ENCODE peak calls at places on chromosome 3, in six cellular contexts. M is RWPE2, Q is AG10803, U is WTC11, J is neural progenitor cell, S is activated B cell treated with CpG ODN at 0.5 μM for 24 hours. V is an unnamed sample.

GRCh38 chr3:162740941-162741596 is 1244.5 kb downstream of the OTOL1 start:
- DNase-seq in M (no peak), Q (no peak), U (peak), J (no peak), S (no peak), V (no peak)

GRCh38 chr3:49745986-49746385 is 22.2 kb upstream of the GMPPB start:
- DNase-seq in M (no peak), Q (no peak), U (no peak), J (no peak), S (no peak), V (no peak)

GRCh38 chr3:193982258-193982659 is 153.7 kb upstream of the HES1 start:
- DNase-seq in M (peak), Q (peak), U (no peak), J (no peak), S (no peak), V (no peak)

GRCh38 chr3:175255698-175256097 is 396.6 kb downstream of the NAALADL2 start:
- DNase-seq in M (no peak), Q (peak), U (no peak), J (no peak), S (no peak), V (no peak)

GRCh38 chr3:104907507-104907906 is 459.2 kb upstream of the ALCAM start:
- DNase-seq in M (no peak), Q (peak), U (no peak), J (no peak), S (no peak), V (no peak)

GRCh38 chr3:83435173-83435572 is 1523.6 kb upstream of the CADM2 start:
- DNase-seq in M (no peak), Q (no peak), U (no peak), J (peak), S (no peak), V (no peak)

GRCh38 chr3:194543550-194543949 is 56.7 kb upstream of the ATP13A3 start:
- DNase-seq in M (no peak), Q (no peak), U (no peak), J (no peak), S (no peak), V (no peak)

GRCh38 chr3:106184540-106185457 is 316.0 kb upstream of the CBLB start:
- DNase-seq in M (no peak), Q (no peak), U (no peak), J (no peak), S (no peak), V (no peak)

GRCh38 chr3:82790307-82791097 is 1029.1 kb upstream of the GBE1 start:
- DNase-seq in M (no peak), Q (no peak), U (no peak), J (no peak), S (no peak), V (no peak)

GRCh38 chr3:123154346-123154985 is 47.3 kb upstream of the SEC22A start:
- DNase-seq in M (no peak), Q (no peak), U (no peak), J (no peak), S (no peak), V (no peak)

GRCh38 chr3:71930056-71930991 is 145.4 kb upstream of the PROK2 start:
- DNase-seq in M (no peak), Q (peak), U (peak), J (peak), S (no peak), V (peak)

GRCh38 chr3:46112296-46112695 is 85.0 kb upstream of the XCR1 start:
- DNase-seq in M (no peak), Q (no peak), U (no peak), J (no peak), S (no peak), V (no peak)

GRCh38 chr3:94046533-94046932 is 16.2 kb downstream of the DHFR2 start:
- DNase-seq in M (no peak), Q (no peak), U (no peak), J (no peak), S (no peak), V (no peak)

GRCh38 chr3:194494951-194495374 is 8.2 kb upstream of the ATP13A3 start:
- DNase-seq in M (no peak), Q (no peak), U (no peak), J (no peak), S (no peak), V (no peak)

GRCh38 chr3:130925628-130926027 is 31.7 kb downstream of the ATP2C1 start:
- DNase-seq in M (peak), Q (peak), U (no peak), J (no peak), S (peak), V (no peak)

GRCh38 chr3:141828487-141829284 is 47.8 kb upstream of the ATP1B3 start:
- DNase-seq in M (peak), Q (peak), U (no peak), J (peak), S (no peak), V (no peak)

GRCh38 chr3:5162102-5162501 is 25.4 kb upstream of the EDEM1 start:
- DNase-seq in M (no peak), Q (peak), U (no peak), J (peak), S (no peak), V (no peak)

GRCh38 chr3:130759692-130760338 is 13.2 kb upstream of the PIK3R4 start:
- DNase-seq in M (no peak), Q (peak), U (peak), J (peak), S (no peak), V (peak)

GRCh38 chr3:196225086-196225485 is 8.8 kb downstream of the SLC51A start:
- DNase-seq in M (no peak), Q (no peak), U (no peak), J (no peak), S (no peak), V (no peak)

GRCh38 chr3:194145702-194146101 is 9.8 kb downstream of the HES1 start:
- DNase-seq in M (no peak), Q (no peak), U (no peak), J (no peak), S (peak), V (no peak)

GRCh38 chr3:129019266-129019665 is 18.2 kb downstream of the EFCC1 start:
- DNase-seq in M (no peak), Q (no peak), U (no peak), J (no peak), S (no peak), V (no peak)

GRCh38 chr3:15631426-15632211 is 30.1 kb downstream of the BTD start:
- DNase-seq in M (no peak), Q (no peak), U (peak), J (no peak), S (no peak), V (no peak)
- TF ChIP-seq CTCF in M (no peak), Q (no peak), U (no peak), J (no peak), S (no peak), V (no peak)

DNA sequence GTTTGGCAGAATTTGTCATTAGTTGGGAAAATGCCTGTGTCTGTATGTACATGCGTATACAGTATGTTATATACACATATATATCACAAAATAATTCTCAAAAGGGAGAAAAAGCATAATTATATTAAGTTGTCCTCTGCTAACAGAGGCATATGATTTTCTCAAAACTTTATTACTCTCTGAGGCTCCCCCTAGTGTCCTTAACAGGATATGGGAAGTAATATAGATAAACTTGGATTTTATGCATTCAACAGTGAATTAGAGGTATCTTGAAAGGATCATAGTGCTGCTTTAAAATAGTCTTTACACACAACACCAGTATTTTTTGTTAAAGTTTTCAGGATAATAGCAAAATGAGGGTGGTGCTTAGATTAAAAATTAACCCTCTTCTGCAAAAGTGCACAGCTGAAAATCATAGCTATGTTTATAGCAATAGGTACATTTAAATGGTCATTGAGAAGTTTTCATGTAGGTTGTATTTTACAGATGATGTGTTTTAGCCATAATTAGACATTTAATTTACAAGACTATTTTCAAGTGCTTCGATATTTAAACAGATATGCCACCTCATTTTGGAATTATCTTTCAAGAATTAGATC is 454.0 kb upstream of the ROBO2 start:
- DNase-seq in M (no peak), Q (peak), U (no peak), J (peak), S (no peak), V (peak)
- TF ChIP-seq CTCF in M (peak), Q (peak), U (peak), J (peak), S (no peak), V (peak)

GRCh38 chr3:73520931-73521461 is 103.7 kb downstream of the PDZRN3 start:
- DNase-seq in M (no peak), Q (peak), U (no peak), J (no peak), S (no peak), V (no peak)
- TF ChIP-seq CTCF in M (no peak), Q (peak), U (no peak), J (no peak), S (no peak), V (no peak)

DNA sequence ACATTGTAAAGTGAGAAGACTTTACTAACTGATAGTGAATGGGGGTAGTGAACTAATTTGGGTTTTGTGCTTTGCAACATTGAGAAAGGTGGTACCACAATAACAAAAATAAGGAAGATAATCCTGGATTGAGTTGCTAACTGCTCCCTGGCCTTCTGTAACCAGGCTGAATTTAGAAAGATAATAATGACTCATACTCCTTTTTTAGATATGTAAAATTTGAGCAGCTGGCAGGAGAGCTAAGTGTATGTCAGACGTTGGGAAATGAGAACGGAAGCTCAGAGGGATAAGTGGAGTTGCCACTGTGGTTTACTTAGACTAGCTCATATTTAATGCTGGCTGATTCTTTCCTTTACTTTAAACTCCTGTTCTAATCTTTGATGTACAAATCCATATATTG is 17.1 kb downstream of the TCAIM start:
- DNase-seq in M (no peak), Q (peak), U (no peak), J (no peak), S (no peak), V (no peak)
- TF ChIP-seq CTCF in M (no peak), Q (no peak), U (no peak), J (no peak), S (no peak), V (no peak)

GRCh38 chr3:97896547-97896946 is 74.7 kb downstream of the CRYBG3 start:
- DNase-seq in M (no peak), Q (no peak), U (no peak), J (no peak), S (no peak), V (no peak)
- TF ChIP-seq CTCF in M (peak), Q (no peak), U (no peak), J (no peak), S (no peak), V (no peak)

DNA sequence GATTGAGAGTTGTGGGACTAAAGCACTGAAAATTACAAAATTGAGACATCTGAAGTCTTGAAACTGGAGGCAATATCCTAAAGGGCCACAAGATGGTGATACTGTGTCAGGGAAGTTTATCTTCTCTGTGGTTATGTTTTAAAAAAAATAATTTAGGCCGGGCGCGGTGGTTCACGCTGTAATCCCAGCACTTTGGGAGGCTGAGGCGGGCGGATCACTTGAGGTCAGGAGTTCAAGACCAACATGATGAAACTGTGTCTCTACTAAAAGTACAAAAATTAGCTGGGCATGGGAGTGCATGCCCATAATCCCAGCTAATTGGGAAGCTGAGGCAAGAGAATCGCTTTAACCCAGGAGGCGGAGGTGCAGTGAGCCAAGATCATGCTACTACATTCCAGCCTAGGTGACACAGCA is 17.9 kb upstream of the NIT2 start:
- DNase-seq in M (no peak), Q (peak), U (no peak), J (peak), S (no peak), V (peak)
- TF ChIP-seq CTCF in M (peak), Q (peak), U (peak), J (peak), S (no peak), V (peak)

DNA sequence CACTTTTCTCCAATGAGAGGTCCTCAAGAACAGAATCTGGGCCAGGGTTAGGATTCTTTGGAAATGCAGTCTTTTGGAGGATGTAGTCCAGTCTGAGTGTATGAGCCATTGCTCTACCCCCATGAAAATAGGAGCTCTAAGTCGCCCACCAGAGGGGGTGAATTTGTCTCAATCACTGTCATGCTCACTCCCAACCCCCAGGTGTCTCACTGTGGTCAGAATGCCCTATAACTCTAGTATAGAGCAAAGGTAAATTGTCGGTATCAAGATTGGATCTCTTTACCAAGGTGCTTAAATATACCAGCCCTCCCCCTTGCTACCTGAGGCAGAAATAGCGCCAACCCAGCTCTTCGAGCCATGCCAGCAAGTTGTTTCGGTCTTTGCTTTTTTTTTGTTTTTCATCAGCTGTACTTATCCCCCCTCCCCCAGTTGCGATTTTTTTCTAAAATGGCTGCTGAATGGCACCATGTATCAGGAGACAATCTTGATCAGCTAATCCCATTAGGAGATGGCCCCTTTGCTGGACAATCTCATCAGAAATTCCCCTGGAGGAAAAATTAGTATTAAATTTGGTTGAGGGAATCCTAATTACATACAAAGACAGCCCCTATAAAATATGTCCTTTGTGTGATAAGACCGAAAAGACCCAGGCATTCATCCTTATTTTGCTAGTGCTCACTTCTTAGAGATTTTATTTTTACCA is 130.7 kb downstream of the EBLN2 start:
- DNase-seq in M (no peak), Q (no peak), U (peak), J (peak), S (no peak), V (no peak)
- TF ChIP-seq CTCF in M (peak), Q (peak), U (peak), J (peak), S (no peak), V (no peak)

GRCh38 chr3:24060055-24060454 is 115.0 kb downstream of the NR1D2 start:
- DNase-seq in M (no peak), Q (peak), U (peak), J (peak), S (no peak), V (no peak)
- TF ChIP-seq CTCF in M (no peak), Q (peak), U (no peak), J (no peak), S (no peak), V (no peak)

GRCh38 chr3:192409838-192410683 is 317.3 kb downstream of the FGF12 start:
- DNase-seq in M (no peak), Q (no peak), U (peak), J (peak), S (no peak), V (peak)
- TF ChIP-seq CTCF in M (no peak), Q (no peak), U (no peak), J (peak), S (no peak), V (no peak)

V was measured in GM10248.